ENCODE peak calls at places on chromosomes 5 and 9, in four cellular contexts. One of them, this sample, is unnamed.

GRCh38 chr5:132103380-132103951 is 29.9 kb downstream of the CSF2 start:
- DNase-seq in endodermal cell: no peak
- DNase-seq in brain microvascular endothelial cell: peak
- DNase-seq in T1000: peak
- DNase-seq in this sample: peak

GRCh38 chr5:173329370-173330150 is 1.3 kb upstream of the STC2 start:
- DNase-seq in endodermal cell: peak
- DNase-seq in T1000: no peak
- DNase-seq in brain microvascular endothelial cell: no peak
- DNase-seq in this sample: no peak

GRCh38 chr5:179170606-179171005 is 110.4 kb downstream of the ZNF354C start:
- DNase-seq in endodermal cell: no peak
- DNase-seq in brain microvascular endothelial cell: no peak
- DNase-seq in T1000: no peak
- DNase-seq in this sample: no peak

GRCh38 chr5:169832845-169833244 is 147.4 kb downstream of the INSYN2B start:
- DNase-seq in T1000: no peak
- DNase-seq in brain microvascular endothelial cell: no peak
- DNase-seq in endodermal cell: no peak
- DNase-seq in this sample: no peak

GRCh38 chr9:107213561-107214028 is 69.5 kb upstream of the RAD23B start:
- DNase-seq in T1000: peak
- DNase-seq in endodermal cell: peak
- DNase-seq in brain microvascular endothelial cell: peak
- DNase-seq in this sample: peak

GRCh38 chr5:33231935-33232334 is 208.8 kb upstream of the TARS1 start:
- DNase-seq in brain microvascular endothelial cell: no peak
- DNase-seq in T1000: no peak
- DNase-seq in endodermal cell: no peak
- DNase-seq in this sample: no peak

GRCh38 chr9:14089051-14089798 is 224.7 kb downstream of the NFIB start:
- DNase-seq in brain microvascular endothelial cell: no peak
- DNase-seq in T1000: no peak
- DNase-seq in endodermal cell: no peak
- DNase-seq in this sample: no peak

GRCh38 chr9:109286571-109286977 is 34.3 kb downstream of the EPB41L4B start:
- DNase-seq in T1000: no peak
- DNase-seq in endodermal cell: no peak
- DNase-seq in brain microvascular endothelial cell: peak
- DNase-seq in this sample: no peak

GRCh38 chr9:106933470-106933869 is 70.5 kb downstream of the ZNF462 start:
- DNase-seq in T1000: no peak
- DNase-seq in endodermal cell: no peak
- DNase-seq in brain microvascular endothelial cell: no peak
- DNase-seq in this sample: no peak

This sample was measured in kidney glomerular epithelial cell.